ENCODE peak calls at places on chromosomes 3 and 15, in six cellular contexts. D is stimulated activated naive CD8-positive, alpha-beta T cell treated with anti-CD3 and anti-CD28 coated beads, Interleukin-15, amount 100 ng/mL, for 72 hours; Y is sigmoid colon; K is uterus; Q is T47D; S is AML-193. L is an unnamed sample.

GRCh38 chr15:44222478-44222877 is 27.4 kb upstream of the FRMD5 start:
- DNase-seq in S (no peak), Y (no peak), D (no peak), Q (no peak), K (no peak), L (no peak)

GRCh38 chr3:70980646-70981031 is 602.9 kb downstream of the FOXP1 start:
- DNase-seq in K (no peak), D (no peak), Y (no peak), Q (no peak), S (no peak), L (no peak)

GRCh38 chr15:65893060-65893459 is 23.8 kb downstream of the RAB11A start:
- DNase-seq in D (no peak), Y (no peak), Q (no peak), K (no peak), S (no peak), L (no peak)

GRCh38 chr3:66276705-66277274 is 56.0 kb downstream of the SLC25A26 start:
- DNase-seq in Q (peak), D (peak), K (peak), S (peak), Y (peak), L (no peak)

GRCh38 chr3:57999423-58000115 is 8.7 kb upstream of the FLNB start:
- DNase-seq in Y (no peak), S (no peak), Q (no peak), K (no peak), D (no peak), L (no peak)

GRCh38 chr3:183178833-183179549 is 16.5 kb upstream of the LAMP3 start:
- DNase-seq in S (no peak), D (peak), K (peak), Q (no peak), Y (no peak), L (peak)

GRCh38 chr15:58771621-58772235 is 626 bp downstream of the MINDY2 start:
- DNase-seq in D (peak), K (peak), Y (peak), S (no peak), Q (peak), L (peak)

GRCh38 chr15:22980189-22981136 is at the start of gene CYFIP1:
- DNase-seq in Q (peak), K (peak), Y (peak), S (no peak), D (peak), L (peak)

GRCh38 chr15:40923551-40923950 is 5.6 kb upstream of the DLL4 start:
- DNase-seq in S (no peak), D (no peak), Q (no peak), Y (no peak), K (no peak), L (no peak)